ENCODE peak calls at places on chromosomes 1 and 21, in six cellular contexts. Z is T-helper 2 cell, B is NCI-H748 treated with DMSO at 0.1 percent for 48 hours, P is AG09309, C is IMR-90, U is aorta. N is an unnamed sample.

GRCh38 chr1:192235127-192235526 is 76.9 kb downstream of the RGS18 start:
- DNase-seq in Z (no peak), B (no peak), P (no peak), C (peak; percentile 49), U (no peak), N (no peak)

GRCh38 chr1:97668945-97669344 is 251.9 kb downstream of the DPYD start:
- DNase-seq in Z (no peak), B (no peak), P (peak; percentile 13), C (peak; percentile 61), U (no peak), N (peak; percentile 2)

GRCh38 chr1:8598060-8598724 is 219.2 kb downstream of the RERE start:
- DNase-seq in Z (no peak), B (no peak), P (no peak), C (peak; percentile 78), U (no peak), N (peak; percentile 57)

GRCh38 chr1:204506091-204506968 is 9.9 kb upstream of the MDM4 start:
- DNase-seq in Z (peak; percentile 59), B (peak; percentile 72), P (peak; percentile 90), C (peak; percentile 95), U (peak; percentile 69), N (peak; percentile 19)

GRCh38 chr1:12552951-12553921 is 64.8 kb downstream of the DHRS3 start:
- DNase-seq in Z (no peak), B (no peak), P (no peak), C (no peak), U (no peak), N (no peak)

GRCh38 chr21:34574581-34574980 is 40.3 kb downstream of the RCAN1 start:
- DNase-seq in Z (no peak), B (no peak), P (no peak), C (no peak), U (no peak), N (no peak)

GRCh38 chr1:216914974-216915373 is 191.7 kb upstream of the ESRRG start:
- DNase-seq in Z (no peak), B (no peak), P (no peak), C (peak; percentile 7), U (no peak), N (no peak)

GRCh38 chr1:200150721-200151120 is 123.2 kb downstream of the NR5A2 start:
- DNase-seq in Z (no peak), B (no peak), P (peak; percentile 33), C (peak; percentile 79), U (no peak), N (no peak)

GRCh38 chr1:48878191-48878940 is 101.7 kb upstream of the BEND5 start:
- DNase-seq in Z (no peak), B (no peak), P (peak; percentile 94), C (peak; percentile 31), U (no peak), N (no peak)

GRCh38 chr1:208985231-208985630 is 598.3 kb upstream of the CAMK1G start:
- DNase-seq in Z (no peak), B (no peak), P (no peak), C (no peak), U (no peak), N (no peak)

GRCh38 chr1:25817840-25818501 is 1.8 kb upstream of the MTFR1L start:
- DNase-seq in Z (no peak), B (no peak), P (no peak), C (no peak), U (no peak), N (no peak)

GRCh38 chr1:72837781-72838180 is 555.4 kb upstream of the NEGR1 start:
- DNase-seq in Z (no peak), B (no peak), P (no peak), C (no peak), U (no peak), N (no peak)

GRCh38 chr1:112325504-112325903 is 70.5 kb upstream of the CTTNBP2NL start:
- DNase-seq in Z (no peak), B (no peak), P (no peak), C (no peak), U (no peak), N (no peak)

GRCh38 chr1:182595641-182596240 is 6.7 kb upstream of the RNASEL start:
- DNase-seq in Z (peak; percentile 50), B (peak; percentile 12), P (no peak), C (peak; percentile 69), U (peak; percentile 83), N (no peak)

N was measured in anterior cingulate cortex.